ENCODE peak calls at places on chromosomes 5 and 9, in eight cellular contexts. A is RCC 7860; R is stimulated activated CD4-positive, alpha-beta T cell treated with anti-CD3 and anti-CD28 coated beads, Interleukin-4, amount 100 ng/mL, for 4 hours; V is activated CD4-positive, alpha-beta T cell treated with anti-CD3 and anti-CD28 coated beads for 24 hours; C is HEK293T; T is CD4-positive, alpha-beta T cell; H is activated T-cell treated with anti-CD3 and anti-CD28 coated beads for 4 hours; O is neural crest cell. L is an unnamed sample.

GRCh38 chr9:74443036-74443750 is 53.9 kb upstream of the RORB start:
- DNase-seq in R (no peak), O (no peak), A (no peak), V (no peak), T (no peak), H (no peak), C (no peak), L (no peak)

GRCh38 chr9:117412841-117413240 is 2.0 kb downstream of the ASTN2 start:
- DNase-seq in T (no peak), V (no peak), C (no peak), R (no peak), A (no peak), O (no peak), H (no peak), L (no peak)

GRCh38 chr5:90985341-90985740 is 397.8 kb downstream of the ARRDC3 start:
- DNase-seq in R (no peak), C (no peak), V (no peak), A (no peak), O (no peak), H (no peak), T (no peak), L (no peak)

GRCh38 chr9:128225770-128226753 is 22.9 kb downstream of the DNM1 start:
- DNase-seq in H (no peak), C (no peak), A (no peak), T (no peak), R (no peak), V (no peak), O (no peak), L (no peak)

GRCh38 chr9:102514541-102514940 is 480.6 kb upstream of the CYLC2 start:
- DNase-seq in R (no peak), T (no peak), A (no peak), O (no peak), H (no peak), V (no peak), C (no peak), L (no peak)

GRCh38 chr5:172454355-172455086 is at the start of gene SH3PXD2B:
- DNase-seq in R (peak; percentile 21), T (no peak), V (no peak), O (peak; percentile 75), H (no peak), C (peak; percentile 83), A (peak; percentile 50), L (peak; percentile 82)

GRCh38 chr5:133240425-133241091 is 188.7 kb downstream of the HSPA4 start:
- DNase-seq in R (peak; percentile 6), V (peak; percentile 7), C (no peak), H (peak; percentile 3), T (no peak), A (peak; percentile 96), O (no peak), L (no peak)

GRCh38 chr9:108811944-108812343 is 43.8 kb downstream of the ACTL7B start:
- DNase-seq in C (no peak), T (no peak), O (no peak), H (no peak), A (no peak), V (no peak), R (no peak), L (no peak)

GRCh38 chr9:99109522-99109921 is 4.6 kb downstream of the TGFBR1 start:
- DNase-seq in O (no peak), T (no peak), H (no peak), A (no peak), R (no peak), C (no peak), V (no peak), L (peak; percentile 12)

GRCh38 chr9:87149794-87150193 is 202.5 kb upstream of the GAS1 start:
- DNase-seq in H (no peak), O (no peak), R (no peak), V (no peak), C (no peak), T (no peak), A (no peak), L (no peak)

GRCh38 chr5:55691265-55692105 is 20.6 kb downstream of the SLC38A9 start:
- DNase-seq in T (no peak), H (no peak), A (peak; percentile 18), R (no peak), O (no peak), C (peak; percentile 17), V (no peak), L (no peak)

GRCh38 chr5:37034955-37035354 is 158.4 kb downstream of the NIPBL start:
- DNase-seq in T (no peak), O (no peak), V (no peak), R (no peak), C (no peak), A (no peak), H (no peak), L (no peak)

GRCh38 chr9:106961623-106962022 is 98.7 kb downstream of the ZNF462 start:
- DNase-seq in C (no peak), H (no peak), A (no peak), T (no peak), V (no peak), R (no peak), O (no peak), L (no peak)

GRCh38 chr5:132873119-132873929 is at the start of gene LEAP2:
- DNase-seq in O (no peak), R (no peak), A (no peak), V (no peak), H (no peak), C (no peak), T (no peak), L (no peak)

GRCh38 chr9:35516481-35516880 is 26.6 kb downstream of the RUSC2 start:
- DNase-seq in H (no peak), O (no peak), A (peak; percentile 78), C (no peak), T (no peak), V (no peak), R (no peak), L (no peak)

GRCh38 chr5:31554552-31554951 is 22.5 kb downstream of the C5orf22 start:
- DNase-seq in R (no peak), T (no peak), V (no peak), A (no peak), H (no peak), C (no peak), O (no peak), L (no peak)

GRCh38 chr9:127856094-127856740 is 1.8 kb upstream of the ENG start:
- DNase-seq in A (no peak), C (no peak), V (no peak), O (no peak), H (no peak), T (no peak), R (no peak), L (no peak)

GRCh38 chr5:43231977-43232376 is 40.0 kb downstream of the NIM1K start:
- DNase-seq in A (no peak), C (no peak), R (no peak), H (no peak), O (no peak), V (no peak), T (no peak), L (no peak)

GRCh38 chr5:180467576-180467975 is 26.6 kb upstream of the CNOT6 start:
- DNase-seq in T (no peak), C (no peak), A (no peak), V (no peak), H (no peak), O (no peak), R (no peak), L (no peak)

GRCh38 chr9:113131689-113132151 is 19.1 kb upstream of the SLC31A2 start:
- DNase-seq in C (peak; percentile 32), R (no peak), H (no peak), T (no peak), A (no peak), O (peak; percentile 37), V (no peak), L (no peak)

GRCh38 chr9:93894691-93895079 is 60.5 kb downstream of the BARX1 start:
- DNase-seq in A (no peak), V (no peak), T (no peak), H (no peak), O (no peak), R (no peak), C (no peak), L (no peak)

GRCh38 chr5:115461506-115462290 is 82.9 kb downstream of the FEM1C start:
- DNase-seq in C (no peak), A (peak; percentile 90), V (no peak), H (no peak), O (no peak), T (no peak), R (no peak), L (no peak)

GRCh38 chr9:136729144-136729543 is 13.6 kb downstream of the LCN10 start:
- DNase-seq in A (no peak), C (no peak), T (peak; percentile 6), V (no peak), O (no peak), H (no peak), R (no peak), L (no peak)

GRCh38 chr5:111645303-111645838 is 111.6 kb downstream of the NREP start:
- DNase-seq in T (no peak), H (no peak), A (no peak), O (no peak), R (no peak), C (no peak), V (no peak), L (no peak)

GRCh38 chr5:140108093-140109049 is 5.5 kb upstream of the PURA start:
- DNase-seq in A (no peak), C (peak; percentile 28), T (peak; percentile 19), R (no peak), V (peak; percentile 7), O (peak; percentile 12), H (no peak), L (peak; percentile 70)

GRCh38 chr9:33782395-33783152 is 12.8 kb upstream of the PRSS3 start:
- DNase-seq in T (no peak), O (no peak), V (no peak), R (no peak), C (no peak), H (no peak), A (no peak), L (no peak)

GRCh38 chr9:21558627-21559401 is 76.7 kb upstream of the IFNE start:
- DNase-seq in O (no peak), C (peak; percentile 50), V (no peak), A (peak; percentile 24), H (no peak), T (no peak), R (no peak), L (no peak)

GRCh38 chr9:125743687-125744428 is 3.3 kb upstream of the PBX3 start:
- DNase-seq in C (no peak), T (no peak), V (no peak), H (no peak), R (no peak), A (peak; percentile 86), O (no peak), L (no peak)

GRCh38 chr9:84827248-84827786 is 157.8 kb downstream of the NTRK2 start:
- DNase-seq in R (no peak), V (no peak), A (no peak), T (no peak), C (no peak), O (no peak), H (no peak), L (no peak)

GRCh38 chr9:109447329-109448076 is 50.6 kb downstream of the PTPN3 start:
- DNase-seq in H (no peak), R (no peak), V (no peak), T (no peak), O (no peak), C (no peak), A (no peak), L (no peak)

GRCh38 chr9:110543631-110544051 is 35.9 kb downstream of the SVEP1 start:
- DNase-seq in O (no peak), H (no peak), C (no peak), T (no peak), V (no peak), R (no peak), A (no peak), L (no peak)

GRCh38 chr9:127785023-127785932 is 556 bp upstream of the CDK9 start:
- DNase-seq in C (peak; percentile 91), T (peak; percentile 80), R (peak; percentile 86), V (peak; percentile 81), O (peak; percentile 89), H (peak; percentile 86), A (peak; percentile 51), L (peak; percentile 88)

GRCh38 chr9:36029765-36030528 is 6.8 kb upstream of the RECK start:
- DNase-seq in A (peak; percentile 49), H (no peak), T (no peak), O (no peak), R (no peak), C (no peak), V (no peak), L (no peak)

GRCh38 chr9:97525451-97525850 is 24.0 kb downstream of the TMOD1 start:
- DNase-seq in H (no peak), V (no peak), R (no peak), O (no peak), T (no peak), C (no peak), A (no peak), L (no peak)

L was measured in mucosa of descending colon.